ENCODE peak calls at places on chromosomes 6 and 20, in nine cellular contexts. J is K562; Z is CD8-positive, alpha-beta T cell; N is tibial nerve; S is PC-3; O is osteoblast; F is iPS DF 6.9; X is astrocyte; H is left ventricle myocardium inferior. D is an unnamed sample.

GRCh38 chr6:97697450-97697849 is 414.4 kb upstream of the MMS22L start:
- DNase-seq in J (no peak), Z (no peak), N (no peak), S (no peak), O (peak), F (no peak), X (peak), H (no peak), D (no peak)

GRCh38 chr6:51842487-51843469 is 244.6 kb downstream of the PKHD1 start:
- DNase-seq in J (no peak), Z (no peak), N (no peak), S (no peak), O (no peak), F (no peak), X (no peak), H (no peak), D (no peak)

GRCh38 chr20:41347523-41348429 is 7.2 kb downstream of the LPIN3 start:
- DNase-seq in J (no peak), Z (no peak), N (no peak), S (no peak), O (peak), F (no peak), X (no peak), H (peak), D (no peak)

GRCh38 chr20:43917380-43917779 is 2.7 kb downstream of the TOX2 start:
- DNase-seq in J (no peak), Z (no peak), N (no peak), S (no peak), O (no peak), F (no peak), X (no peak), H (no peak), D (no peak)

GRCh38 chr20:49642808-49643207 is 70.9 kb downstream of the B4GALT5 start:
- DNase-seq in J (no peak), Z (no peak), N (no peak), S (no peak), O (no peak), F (no peak), X (no peak), H (no peak), D (no peak)

GRCh38 chr6:9842004-9842720 is 572.7 kb downstream of the TFAP2A start:
- DNase-seq in J (no peak), Z (no peak), N (no peak), S (no peak), O (no peak), F (no peak), X (no peak), H (no peak), D (no peak)

GRCh38 chr6:29647927-29648642 is 8.8 kb upstream of the MOG start:
- DNase-seq in J (peak), Z (no peak), N (no peak), S (peak), O (peak), F (no peak), X (peak), H (no peak), D (no peak)

GRCh38 chr6:170176621-170177382 is 114.1 kb downstream of the DLL1 start:
- DNase-seq in J (no peak), Z (peak), N (no peak), S (no peak), O (peak), F (no peak), X (no peak), H (peak), D (no peak)

GRCh38 chr20:58028123-58028522 is 200.3 kb downstream of the ANKRD60 start:
- DNase-seq in J (no peak), Z (peak), N (no peak), S (no peak), O (no peak), F (no peak), X (no peak), H (no peak), D (no peak)

GRCh38 chr6:151445482-151445881 is 6.4 kb downstream of the RMND1 start:
- DNase-seq in J (no peak), Z (no peak), N (no peak), S (no peak), O (peak), F (no peak), X (peak), H (no peak), D (no peak)

GRCh38 chr6:141000917-141001316 is 1131.8 kb upstream of the GJE1 start:
- DNase-seq in J (no peak), Z (no peak), N (no peak), S (no peak), O (no peak), F (no peak), X (no peak), H (no peak), D (no peak)

GRCh38 chr20:37386505-37387201 is 40.7 kb downstream of the SRC start:
- DNase-seq in J (no peak), Z (no peak), N (no peak), S (no peak), O (peak), F (no peak), X (no peak), H (no peak), D (no peak)

GRCh38 chr6:1407499-1407990 is 18.2 kb downstream of the FOXF2 start:
- DNase-seq in J (no peak), Z (no peak), N (no peak), S (no peak), O (no peak), F (no peak), X (no peak), H (no peak), D (no peak)

GRCh38 chr6:12844284-12845223 is 128.0 kb downstream of the PHACTR1 start:
- DNase-seq in J (peak), Z (no peak), N (no peak), S (peak), O (no peak), F (no peak), X (peak), H (no peak), D (no peak)

GRCh38 chr6:137640086-137640485 is 145.9 kb upstream of the OLIG3 start:
- DNase-seq in J (no peak), Z (no peak), N (no peak), S (no peak), O (no peak), F (no peak), X (no peak), H (no peak), D (no peak)

GRCh38 chr6:166244353-166245045 is 63.7 kb downstream of the PRR18 start:
- DNase-seq in J (no peak), Z (peak), N (no peak), S (no peak), O (no peak), F (no peak), X (no peak), H (no peak), D (no peak)

GRCh38 chr6:110856296-110856695 is 18.3 kb upstream of the AMD1 start:
- DNase-seq in J (no peak), Z (no peak), N (no peak), S (no peak), O (no peak), F (no peak), X (no peak), H (no peak), D (no peak)

GRCh38 chr20:61728326-61728725 is 337.4 kb downstream of the TAF4 start:
- DNase-seq in J (no peak), Z (no peak), N (no peak), S (no peak), O (no peak), F (no peak), X (no peak), H (no peak), D (no peak)

GRCh38 chr20:58897493-58897892 is 45.0 kb downstream of the GNAS start:
- DNase-seq in J (no peak), Z (no peak), N (no peak), S (no peak), O (no peak), F (no peak), X (no peak), H (no peak), D (no peak)

GRCh38 chr20:58287638-58288037 is 21.9 kb upstream of the RAB22A start:
- DNase-seq in J (no peak), Z (no peak), N (no peak), S (no peak), O (no peak), F (no peak), X (no peak), H (no peak), D (no peak)

GRCh38 chr20:23061713-23062561 is 12.5 kb upstream of the THBD start:
- DNase-seq in J (no peak), Z (no peak), N (no peak), S (peak), O (no peak), F (no peak), X (peak), H (peak), D (no peak)

GRCh38 chr6:141169419-141169818 is 963.3 kb upstream of the GJE1 start:
- DNase-seq in J (no peak), Z (no peak), N (no peak), S (no peak), O (peak), F (peak), X (peak), H (no peak), D (no peak)

GRCh38 chr6:44967481-44967880 is 360.6 kb upstream of the RUNX2 start:
- DNase-seq in J (no peak), Z (no peak), N (no peak), S (no peak), O (no peak), F (no peak), X (peak), H (no peak), D (no peak)

GRCh38 chr6:44059359-44060342 is 67.6 kb downstream of the MRPL14 start:
- DNase-seq in J (no peak), Z (no peak), N (no peak), S (peak), O (peak), F (no peak), X (peak), H (peak), D (no peak)

GRCh38 chr6:38827024-38827423 is 111.9 kb downstream of the DNAH8 start:
- DNase-seq in J (no peak), Z (no peak), N (no peak), S (no peak), O (no peak), F (no peak), X (no peak), H (no peak), D (no peak)

GRCh38 chr6:34513628-34514027 is 42.5 kb downstream of the SPDEF start:
- DNase-seq in J (peak), Z (no peak), N (no peak), S (no peak), O (no peak), F (no peak), X (no peak), H (peak), D (no peak)

GRCh38 chr20:56391596-56392281 is at the start of gene AURKA:
- DNase-seq in J (no peak), Z (no peak), N (peak), S (no peak), O (peak), F (no peak), X (peak), H (no peak), D (no peak)

GRCh38 chr6:125554456-125554855 is 195.0 kb upstream of the HEY2 start:
- DNase-seq in J (no peak), Z (no peak), N (no peak), S (no peak), O (no peak), F (no peak), X (no peak), H (no peak), D (no peak)

GRCh38 chr6:10000461-10000992 is 414.3 kb downstream of the TFAP2A start:
- DNase-seq in J (no peak), Z (no peak), N (no peak), S (peak), O (no peak), F (no peak), X (no peak), H (no peak), D (no peak)

GRCh38 chr20:46022411-46023147 is 6.4 kb upstream of the SLC12A5 start:
- DNase-seq in J (peak), Z (peak), N (no peak), S (peak), O (peak), F (no peak), X (no peak), H (peak), D (peak)

GRCh38 chr20:57716893-57717292 is 7.1 kb upstream of the PMEPA1 start:
- DNase-seq in J (no peak), Z (no peak), N (no peak), S (no peak), O (no peak), F (no peak), X (no peak), H (peak), D (no peak)

GRCh38 chr20:47146703-47147102 is 209.8 kb downstream of the ZMYND8 start:
- DNase-seq in J (no peak), Z (no peak), N (no peak), S (peak), O (peak), F (no peak), X (peak), H (no peak), D (no peak)

GRCh38 chr20:62666736-62667529 is 24.6 kb downstream of the SLCO4A1 start:
- DNase-seq in J (no peak), Z (no peak), N (peak), S (peak), O (no peak), F (no peak), X (peak), H (peak), D (no peak)

GRCh38 chr6:143642403-143642802 is 35.4 kb upstream of the PHACTR2 start:
- DNase-seq in J (no peak), Z (no peak), N (no peak), S (no peak), O (no peak), F (no peak), X (no peak), H (no peak), D (no peak)

GRCh38 chr6:47288245-47289090 is 21.2 kb downstream of the TNFRSF21 start:
- DNase-seq in J (no peak), Z (no peak), N (no peak), S (no peak), O (no peak), F (no peak), X (no peak), H (no peak), D (no peak)

GRCh38 chr6:34575326-34575725 is 19.2 kb upstream of the SPDEF start:
- DNase-seq in J (peak), Z (no peak), N (no peak), S (no peak), O (peak), F (no peak), X (no peak), H (no peak), D (no peak)

GRCh38 chr6:152273002-152273401 is 364.2 kb downstream of the SYNE1 start:
- DNase-seq in J (no peak), Z (no peak), N (no peak), S (peak), O (peak), F (no peak), X (peak), H (no peak), D (no peak)

GRCh38 chr6:139356924-139357323 is 17.5 kb downstream of the CITED2 start:
- DNase-seq in J (no peak), Z (no peak), N (no peak), S (no peak), O (no peak), F (no peak), X (no peak), H (no peak), D (no peak)

GRCh38 chr6:139313784-139314545 is 22.2 kb upstream of the TXLNB start:
- DNase-seq in J (no peak), Z (no peak), N (no peak), S (no peak), O (peak), F (peak), X (no peak), H (no peak), D (no peak)

GRCh38 chr20:63290677-63291472 is 2.1 kb upstream of the COL20A1 start:
- DNase-seq in J (peak), Z (peak), N (no peak), S (peak), O (peak), F (peak), X (peak), H (no peak), D (peak)

GRCh38 chr6:70221025-70221714 is 81.7 kb downstream of the COL9A1 start:
- DNase-seq in J (peak), Z (no peak), N (no peak), S (peak), O (peak), F (peak), X (peak), H (no peak), D (no peak)
- H3K27ac ChIP-seq in J (no peak), Z (no peak), N (no peak), S (no peak), O (no peak), F (no peak), X (no peak), H (no peak), D (no peak)

DNA sequence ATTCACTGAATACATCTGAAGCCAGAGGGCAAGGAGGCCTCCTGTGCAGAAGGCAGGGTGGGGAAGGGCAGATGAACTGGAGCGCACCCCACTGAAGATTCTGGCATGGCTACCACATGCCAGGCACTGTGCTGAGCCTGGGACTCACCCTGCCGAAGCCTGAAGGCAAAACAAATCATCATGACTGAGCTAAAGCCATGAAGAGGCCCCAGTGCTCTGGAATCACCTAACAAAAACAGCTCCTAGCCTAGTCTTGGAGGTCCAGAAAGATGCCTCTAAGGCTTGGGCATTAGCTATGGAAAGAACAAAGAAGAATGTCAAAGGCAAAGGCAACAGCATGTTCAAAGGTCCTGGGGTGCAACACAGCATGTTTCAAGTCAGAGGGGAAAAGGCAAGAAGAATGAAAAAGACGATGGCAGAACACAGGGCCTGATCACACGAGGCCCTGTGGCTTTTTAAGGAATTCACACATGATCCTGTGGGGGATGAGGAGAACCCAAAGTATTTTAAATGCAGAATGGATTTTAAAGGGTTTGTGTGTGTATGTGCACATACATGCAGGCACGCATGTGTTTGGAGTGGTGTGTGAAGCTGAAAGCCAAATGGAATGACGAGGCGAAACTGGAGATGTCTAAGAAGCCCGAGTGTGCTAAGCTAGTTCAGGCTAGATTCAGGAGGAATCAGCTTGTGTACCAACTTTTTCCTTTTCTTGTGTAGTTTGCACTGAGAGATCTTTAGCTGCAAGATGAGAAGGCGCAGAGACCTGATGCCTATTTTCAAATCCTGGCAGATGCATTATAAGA is 261.4 kb downstream of the ZNF217 start:
- DNase-seq in J (peak), Z (no peak), N (no peak), S (no peak), O (no peak), F (no peak), X (no peak), H (no peak), D (no peak)
- H3K27ac ChIP-seq in J (peak), Z (no peak), N (no peak), S (no peak), O (no peak), F (no peak), X (no peak), H (peak), D (no peak)

DNA sequence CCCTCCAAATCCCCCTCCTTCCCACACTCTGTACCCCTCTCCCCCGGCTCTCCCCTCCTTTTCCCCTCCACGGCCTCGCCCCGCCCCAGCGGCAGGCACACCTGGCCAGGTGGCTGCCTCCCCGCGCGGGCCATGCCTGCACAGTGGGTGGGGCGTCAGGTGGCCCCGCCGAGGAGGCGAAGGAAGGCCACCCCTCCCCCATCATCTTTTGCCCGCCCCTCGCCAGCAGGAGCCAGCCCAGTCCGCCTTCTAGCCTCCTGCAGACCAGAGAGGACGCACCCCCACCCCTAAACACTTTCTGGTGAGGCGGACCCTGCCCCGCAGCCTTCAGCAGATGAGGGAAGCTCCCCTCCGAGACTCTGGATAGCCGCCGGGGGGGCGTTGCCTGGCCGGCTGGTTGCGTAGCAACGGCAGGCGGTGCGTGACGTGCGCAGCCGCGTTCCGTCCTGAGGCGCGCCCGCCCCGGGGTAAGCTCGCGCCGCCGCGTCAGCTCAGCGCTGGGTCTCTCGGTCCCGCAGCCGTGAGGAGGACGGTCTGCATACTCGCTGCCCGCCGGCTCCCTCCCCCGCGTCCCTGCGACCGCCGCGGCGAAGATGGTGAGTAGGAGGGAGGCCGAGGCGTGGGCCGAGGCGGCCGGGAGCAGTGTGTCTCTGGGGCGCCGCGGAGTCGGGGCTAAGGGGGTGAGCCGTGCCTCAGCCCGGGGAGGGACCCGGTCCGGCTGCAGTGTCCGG is at the start of gene DSTN:
- DNase-seq in J (peak), Z (peak), N (peak), S (peak), O (peak), F (peak), X (peak), H (peak), D (peak)
- H3K27ac ChIP-seq in J (peak), Z (peak), N (peak), S (peak), O (peak), F (no peak), X (peak), H (peak), D (peak)

GRCh38 chr6:134689177-134689576 is 260.7 kb downstream of the ALDH8A1 start:
- DNase-seq in J (no peak), Z (no peak), N (no peak), S (no peak), O (no peak), F (no peak), X (no peak), H (peak), D (no peak)

GRCh38 chr6:134683783-134684765 is 265.8 kb downstream of the ALDH8A1 start:
- DNase-seq in J (no peak), Z (no peak), N (no peak), S (peak), O (peak), F (no peak), X (peak), H (no peak), D (no peak)

GRCh38 chr6:134691180-134691579 is 258.7 kb downstream of the ALDH8A1 start:
- DNase-seq in J (no peak), Z (no peak), N (no peak), S (no peak), O (no peak), F (no peak), X (no peak), H (no peak), D (no peak)

GRCh38 chr6:134689676-134690447 is 260.0 kb downstream of the ALDH8A1 start:
- DNase-seq in J (no peak), Z (no peak), N (no peak), S (no peak), O (no peak), F (no peak), X (no peak), H (peak), D (no peak)

GRCh38 chr6:134686071-134686470 is 263.8 kb downstream of the ALDH8A1 start:
- DNase-seq in J (no peak), Z (no peak), N (no peak), S (peak), O (no peak), F (no peak), X (peak), H (no peak), D (no peak)
- H3K27ac ChIP-seq in J (no peak), Z (no peak), N (no peak), S (no peak), O (no peak), F (no peak), X (no peak), H (no peak), D (no peak)